ENCODE peak calls at places on chromosome 7, in seven cellular contexts. G, O, A, S, M, E and U are unnamed samples.

GRCh38 chr7:74187915-74188675 is 13.9 kb downstream of the EIF4H start:
- DNase-seq in G (no peak), O (no peak), A (no peak), S (no peak), M (no peak), E (no peak), U (no peak)

GRCh38 chr7:17339139-17339538 is 40.7 kb downstream of the AHR start:
- DNase-seq in G (no peak), O (no peak), A (no peak), S (no peak), M (no peak), E (no peak), U (no peak)

GRCh38 chr7:135929249-135929648 is 47.9 kb downstream of the MTPN start:
- DNase-seq in G (peak; percentile 70), O (no peak), A (no peak), S (no peak), M (no peak), E (no peak), U (no peak)

GRCh38 chr7:130917669-130918128 is 183.7 kb upstream of the KLF14 start:
- DNase-seq in G (no peak), O (no peak), A (no peak), S (no peak), M (no peak), E (no peak), U (no peak)

GRCh38 chr7:150745086-150745485 is 7.9 kb downstream of the GIMAP5 start:
- DNase-seq in G (no peak), O (no peak), A (no peak), S (no peak), M (no peak), E (no peak), U (no peak)

GRCh38 chr7:116786791-116787443 is 75.5 kb upstream of the CAPZA2 start:
- DNase-seq in G (peak; percentile 73), O (no peak), A (no peak), S (no peak), M (peak; percentile 36), E (no peak), U (no peak)

GRCh38 chr7:41592226-41592625 is 110.7 kb downstream of the INHBA start:
- DNase-seq in G (peak; percentile 38), O (no peak), A (no peak), S (no peak), M (no peak), E (no peak), U (no peak)

GRCh38 chr7:128827248-128827958 is 2.8 kb upstream of the FLNC start:
- DNase-seq in G (peak; percentile 91), O (no peak), A (peak; percentile 59), S (no peak), M (no peak), E (no peak), U (no peak)

GRCh38 chr7:57769958-57770357 is 320.0 kb downstream of the ZNF716 start:
- DNase-seq in G (no peak), O (no peak), A (no peak), S (no peak), M (no peak), E (no peak), U (no peak)

GRCh38 chr7:127557803-127558202 is 27.6 kb downstream of the GCC1 start:
- DNase-seq in G (no peak), O (no peak), A (no peak), S (no peak), M (no peak), E (no peak), U (no peak)

GRCh38 chr7:157429001-157429679 is 92.3 kb downstream of the DNAJB6 start:
- DNase-seq in G (no peak), O (no peak), A (no peak), S (no peak), M (no peak), E (no peak), U (no peak)

DNA sequence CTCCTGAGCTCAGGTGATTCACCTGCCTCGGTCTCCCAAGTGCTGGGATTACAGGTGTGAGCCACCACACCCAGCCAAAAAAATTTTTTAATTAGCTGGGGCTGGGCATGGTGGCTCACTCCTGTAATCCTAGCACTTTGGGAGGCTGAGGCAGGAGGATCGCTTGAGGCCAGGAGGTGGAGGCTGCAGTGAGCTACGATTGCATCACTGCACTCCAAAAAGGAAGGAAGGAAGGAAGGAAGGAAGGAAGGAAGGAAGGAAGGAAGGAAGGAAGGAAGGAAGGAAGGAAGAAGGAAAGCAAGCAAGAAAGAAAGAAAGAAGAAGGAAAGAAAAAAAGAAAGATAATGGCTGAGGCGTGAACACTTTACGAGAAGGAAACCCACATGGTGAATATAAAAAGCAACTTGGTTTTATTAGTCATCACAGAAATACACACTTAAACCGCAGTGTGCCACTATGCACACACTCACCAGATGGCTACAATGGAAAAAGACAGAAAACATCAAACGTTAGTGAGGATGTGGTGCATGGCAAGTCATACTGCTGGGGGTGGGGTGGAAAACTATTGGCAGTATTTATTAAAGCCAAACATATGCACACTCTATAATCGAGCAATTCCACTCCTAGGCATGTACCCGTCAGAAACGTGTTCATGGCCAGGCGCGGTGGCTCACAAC is 4.4 kb upstream of the CCL26 start:
- DNase-seq in G (no peak), O (no peak), A (no peak), S (no peak), M (no peak), E (no peak), U (no peak)
- H3K4me1 ChIP-seq in G (no peaks in the 10 kb centered on the region), O (no peaks in the 10 kb centered on the region), A (no peaks in the 10 kb centered on the region), S (no peaks in the 10 kb centered on the region), M (no peaks in the 10 kb centered on the region), E (peaks cover 23% of the 10 kb centered on the region), U (peaks cover 16% of the 10 kb centered on the region)

DNA sequence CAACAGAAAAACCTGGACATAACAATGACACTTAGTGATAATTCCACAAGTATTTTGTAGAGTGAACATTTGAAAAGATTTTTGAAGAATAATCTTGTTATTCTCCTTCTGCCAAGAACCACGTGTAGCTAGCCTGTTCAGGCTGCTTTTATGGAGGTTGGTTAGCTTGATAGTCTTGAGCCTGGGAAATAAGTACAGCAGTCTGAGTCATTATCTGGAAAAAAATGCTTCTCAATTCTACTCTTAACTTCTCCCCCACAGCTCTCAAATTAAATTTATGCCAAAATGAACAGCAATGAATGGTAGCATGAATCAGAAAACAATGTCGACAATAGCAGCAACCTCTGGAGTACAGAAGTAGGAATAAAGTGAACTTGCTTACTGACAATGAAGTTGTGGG is 63.2 kb downstream of the GPR37 start:
- DNase-seq in G (no peak), O (no peak), A (no peak), S (no peak), M (no peak), E (no peak), U (no peak)
- H3K4me3 ChIP-seq in G (no peak overlapping the region), O (no peak overlapping the region), A (no peak overlapping the region), S (no peak overlapping the region), M (no peak overlapping the region), E (no peak overlapping the region), U (no peak overlapping the region)

GRCh38 chr7:108576110-108576509 is 6.4 kb downstream of the DNAJB9 start:
- DNase-seq in G (no peak), O (no peak), A (no peak), S (no peak), M (no peak), E (no peak), U (no peak)
- H3K36me3 ChIP-seq in G (peaks cover 2% of the 10 kb centered on the region), O (peaks cover 10% of the 10 kb centered on the region), A (peaks cover 39% of the 10 kb centered on the region), S (no peaks in the 10 kb centered on the region), M (peaks cover 70% of the 10 kb centered on the region), E (no peaks in the 10 kb centered on the region), U (peaks cover 13% of the 10 kb centered on the region)

DNA sequence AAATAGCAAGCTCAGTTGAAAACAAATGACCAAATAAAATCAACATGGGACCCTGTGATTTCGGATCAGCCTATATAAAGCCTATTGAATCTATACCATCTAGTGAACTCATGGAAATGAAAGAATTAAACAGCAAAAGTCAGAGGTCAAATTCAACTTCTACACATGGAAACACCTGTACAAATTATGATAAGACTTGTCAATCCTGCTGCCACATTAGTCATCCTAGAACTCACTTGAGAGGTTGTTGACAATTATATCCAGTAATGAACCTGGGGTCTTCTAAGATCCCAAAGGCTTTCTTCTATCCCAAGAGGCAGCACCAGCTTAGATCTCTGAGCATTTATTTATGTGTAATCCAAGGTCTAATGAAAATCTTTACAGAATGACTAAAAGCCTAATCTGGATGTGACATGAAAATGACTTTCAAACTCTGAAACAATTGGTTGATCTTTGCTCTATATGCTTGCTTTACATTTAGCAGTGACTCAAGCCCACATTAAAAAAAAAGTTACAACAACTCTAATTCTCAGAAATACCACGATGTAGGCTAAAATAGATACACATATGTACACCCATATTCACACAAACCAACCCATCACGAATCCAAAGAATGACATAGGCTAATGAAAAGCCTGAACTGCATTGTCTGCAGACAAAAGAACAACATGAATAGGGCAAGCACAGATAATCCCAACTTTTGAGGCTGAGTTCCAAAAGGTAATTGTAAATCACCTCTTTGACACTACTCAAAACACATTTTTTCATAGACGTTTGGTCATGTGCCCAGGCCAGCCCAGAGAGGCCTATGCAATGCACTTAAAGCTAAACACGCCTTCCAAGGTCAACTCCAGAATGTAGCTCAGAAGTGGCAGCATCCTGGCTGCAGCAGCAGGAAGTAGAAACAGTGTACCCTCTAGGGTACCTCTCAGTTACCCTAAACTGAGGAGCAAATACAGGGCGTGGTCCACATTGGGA is 59.0 kb downstream of the OSBPL3 start:
- DNase-seq in G (no peak), O (peak; percentile 46), A (no peak), S (no peak), M (no peak), E (no peak), U (no peak)
- H3K4me1 ChIP-seq in G (peaks cover 6% of the 10 kb centered on the region), O (peaks cover 35% of the 10 kb centered on the region), A (no peaks in the 10 kb centered on the region), S (no peaks in the 10 kb centered on the region), M (peaks cover 79% of the 10 kb centered on the region), E (peaks cover 32% of the 10 kb centered on the region), U (no peaks in the 10 kb centered on the region)

GRCh38 chr7:45921699-45922519 is 837 bp upstream of the IGFBP3 start:
- DNase-seq in G (peak; percentile 83), O (no peak), A (peak; percentile 70), S (no peak), M (peak; percentile 4), E (no peak), U (no peak)
- H3K4me3 ChIP-seq in G (peak overlapping the region; percentile 27), O (peak overlapping the region; percentile 56), A (peak overlapping the region; percentile 64), S (peak overlapping the region; percentile 55), M (no peak overlapping the region), E (peak overlapping the region; percentile 31), U (peak overlapping the region; percentile 19)

GRCh38 chr7:95586951-95587301 is 9.4 kb downstream of the PDK4 start:
- DNase-seq in G (peak; percentile 51), O (no peak), A (no peak), S (no peak), M (no peak), E (no peak), U (no peak)
- H3K36me3 ChIP-seq in G (no peaks in the 10 kb centered on the region), O (peaks cover 45% of the 10 kb centered on the region), A (peaks cover 86% of the 10 kb centered on the region), S (no peaks in the 10 kb centered on the region), M (no peaks in the 10 kb centered on the region), E (no peaks in the 10 kb centered on the region), U (no peaks in the 10 kb centered on the region)

DNA sequence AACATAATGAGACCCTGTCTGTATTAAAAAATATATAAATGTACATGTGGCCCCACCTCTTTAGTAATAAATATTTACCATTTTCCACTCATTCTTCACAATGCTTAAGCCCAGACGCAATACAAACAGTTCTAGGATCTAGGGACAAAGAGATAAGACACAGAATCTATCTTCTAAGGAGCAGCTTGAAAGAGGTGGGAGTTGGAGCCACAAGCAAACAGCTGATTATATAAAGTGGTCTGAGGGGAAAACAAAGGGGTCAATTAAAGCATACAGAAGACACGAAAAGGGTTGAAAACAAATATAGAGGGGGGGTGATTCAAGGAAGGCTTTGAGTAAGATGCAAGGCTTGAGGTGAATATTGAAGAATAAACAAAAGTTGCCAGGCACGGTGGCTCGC is 43.1 kb downstream of the UBE2H start:
- DNase-seq in G (no peak), O (no peak), A (no peak), S (no peak), M (no peak), E (no peak), U (no peak)
- H3K4me1 ChIP-seq in G (no peaks in the 10 kb centered on the region), O (peaks cover 70% of the 10 kb centered on the region), A (peaks cover 13% of the 10 kb centered on the region), S (no peaks in the 10 kb centered on the region), M (no peaks in the 10 kb centered on the region), E (peaks cover 39% of the 10 kb centered on the region), U (peaks cover 59% of the 10 kb centered on the region)